ENCODE peak calls at places on chromosomes 5 and 9, in five cellular contexts. One of them, this sample, is unnamed.
A peak's percentile ranks its signal among the peaks of the same experiment; 100 is the strongest.

GRCh38 chr9:121156263-121156731 is 45.4 kb downstream of the RAB14 start:
- DNase-seq in tibial artery: no peak
- DNase-seq in PC-3: peak; percentile 65
- DNase-seq in body of pancreas: no peak
- DNase-seq in AG09319: peak; percentile 24
- DNase-seq in this sample: no peak

GRCh38 chr5:100595152-100595811 is 60.1 kb downstream of the FAM174A start:
- DNase-seq in PC-3: peak; percentile 87
- DNase-seq in AG09319: peak; percentile 77
- DNase-seq in tibial artery: peak; percentile 66
- DNase-seq in body of pancreas: peak; percentile 86
- DNase-seq in this sample: no peak

GRCh38 chr5:42235837-42236236 is 187.4 kb upstream of the GHR start:
- DNase-seq in tibial artery: no peak
- DNase-seq in body of pancreas: no peak
- DNase-seq in AG09319: no peak
- DNase-seq in PC-3: no peak
- DNase-seq in this sample: no peak

GRCh38 chr5:14581891-14582796 is 552 bp downstream of the OTULINL start:
- DNase-seq in PC-3: peak; percentile 75
- DNase-seq in AG09319: no peak
- DNase-seq in tibial artery: peak; percentile 75
- DNase-seq in body of pancreas: peak; percentile 74
- DNase-seq in this sample: no peak

GRCh38 chr5:17079562-17079961 is 137.9 kb upstream of the BASP1 start:
- DNase-seq in body of pancreas: no peak
- DNase-seq in PC-3: no peak
- DNase-seq in AG09319: no peak
- DNase-seq in tibial artery: no peak
- DNase-seq in this sample: no peak

GRCh38 chr5:168740055-168740820 is 161.1 kb upstream of the PANK3 start:
- DNase-seq in AG09319: no peak
- DNase-seq in PC-3: no peak
- DNase-seq in tibial artery: peak; percentile 73
- DNase-seq in body of pancreas: no peak
- DNase-seq in this sample: no peak

GRCh38 chr5:122200894-122201293 is 71.5 kb downstream of the ZNF474 start:
- DNase-seq in body of pancreas: no peak
- DNase-seq in AG09319: no peak
- DNase-seq in PC-3: no peak
- DNase-seq in tibial artery: no peak
- DNase-seq in this sample: no peak

GRCh38 chr5:13987843-13988464 is 43.5 kb upstream of the DNAH5 start:
- DNase-seq in body of pancreas: peak; percentile 44
- DNase-seq in AG09319: peak; percentile 46
- DNase-seq in PC-3: peak; percentile 95
- DNase-seq in tibial artery: no peak
- DNase-seq in this sample: no peak

GRCh38 chr5:121962943-121963342 is 1.2 kb downstream of the SRFBP1 start:
- DNase-seq in tibial artery: no peak
- DNase-seq in body of pancreas: no peak
- DNase-seq in PC-3: no peak
- DNase-seq in AG09319: no peak
- DNase-seq in this sample: no peak

GRCh38 chr9:29349050-29349449 is 1775.8 kb upstream of the C9orf72 start:
- DNase-seq in PC-3: peak; percentile 62
- DNase-seq in body of pancreas: no peak
- DNase-seq in AG09319: no peak
- DNase-seq in tibial artery: no peak
- DNase-seq in this sample: no peak

GRCh38 chr5:108557686-108558085 is 175.8 kb upstream of the FBXL17 start:
- DNase-seq in body of pancreas: no peak
- DNase-seq in PC-3: no peak
- DNase-seq in tibial artery: no peak
- DNase-seq in AG09319: no peak
- DNase-seq in this sample: no peak

GRCh38 chr5:34841816-34842215 is 2.9 kb downstream of the TTC23L start:
- DNase-seq in body of pancreas: no peak
- DNase-seq in AG09319: no peak
- DNase-seq in tibial artery: no peak
- DNase-seq in PC-3: no peak
- DNase-seq in this sample: no peak

GRCh38 chr5:146877178-146877681 is 1.3 kb downstream of the PPP2R2B start:
- DNase-seq in tibial artery: no peak
- DNase-seq in PC-3: no peak
- DNase-seq in body of pancreas: peak; percentile 13
- DNase-seq in AG09319: no peak
- DNase-seq in this sample: no peak

GRCh38 chr9:122394265-122395242 is 23.7 kb downstream of the PTGS1 start:
- DNase-seq in tibial artery: no peak
- DNase-seq in AG09319: peak; percentile 86
- DNase-seq in body of pancreas: no peak
- DNase-seq in PC-3: peak; percentile 18
- DNase-seq in this sample: peak; percentile 44

GRCh38 chr9:135474915-135475314 is 4.7 kb upstream of the PPP1R26 start:
- DNase-seq in AG09319: no peak
- DNase-seq in PC-3: no peak
- DNase-seq in tibial artery: no peak
- DNase-seq in body of pancreas: no peak
- DNase-seq in this sample: no peak

GRCh38 chr9:86977205-86977835 is 30.0 kb upstream of the GAS1 start:
- DNase-seq in AG09319: no peak
- DNase-seq in tibial artery: no peak
- DNase-seq in PC-3: no peak
- DNase-seq in body of pancreas: no peak
- DNase-seq in this sample: no peak

GRCh38 chr5:41485533-41485932 is 24.9 kb downstream of the PLCXD3 start:
- DNase-seq in AG09319: no peak
- DNase-seq in body of pancreas: no peak
- DNase-seq in PC-3: no peak
- DNase-seq in tibial artery: no peak
- DNase-seq in this sample: no peak

GRCh38 chr9:93582115-93582514 is 5.7 kb downstream of the PHF2 start:
- DNase-seq in tibial artery: peak; percentile 56
- DNase-seq in AG09319: no peak
- DNase-seq in PC-3: no peak
- DNase-seq in body of pancreas: peak; percentile 88
- DNase-seq in this sample: no peak

GRCh38 chr5:1942158-1942557 is 59.4 kb upstream of the IRX4 start:
- DNase-seq in AG09319: no peak
- DNase-seq in tibial artery: no peak
- DNase-seq in body of pancreas: no peak
- DNase-seq in PC-3: no peak
- DNase-seq in this sample: no peak

GRCh38 chr5:123448017-123448617 is 24.9 kb upstream of the CEP120 start:
- DNase-seq in body of pancreas: no peak
- DNase-seq in PC-3: no peak
- DNase-seq in AG09319: no peak
- DNase-seq in tibial artery: no peak
- DNase-seq in this sample: no peak

GRCh38 chr5:41908374-41909079 is 4.4 kb downstream of the RIMOC1 start:
- DNase-seq in body of pancreas: no peak
- DNase-seq in tibial artery: no peak
- DNase-seq in PC-3: no peak
- DNase-seq in AG09319: no peak
- DNase-seq in this sample: no peak

GRCh38 chr9:90881648-90882047 is 80.0 kb downstream of the SYK start:
- DNase-seq in AG09319: no peak
- DNase-seq in tibial artery: no peak
- DNase-seq in body of pancreas: no peak
- DNase-seq in PC-3: no peak
- DNase-seq in this sample: no peak

GRCh38 chr5:137395011-137395755 is 103.9 kb downstream of the SPOCK1 start:
- DNase-seq in PC-3: peak; percentile 65
- DNase-seq in tibial artery: no peak
- DNase-seq in body of pancreas: no peak
- DNase-seq in AG09319: no peak
- DNase-seq in this sample: no peak

GRCh38 chr9:134597041-134597913 is 44.3 kb upstream of the COL5A1 start:
- DNase-seq in tibial artery: peak; percentile 56
- DNase-seq in PC-3: peak; percentile 31
- DNase-seq in AG09319: no peak
- DNase-seq in body of pancreas: no peak
- DNase-seq in this sample: no peak

GRCh38 chr9:106785200-106785599 is 77.8 kb upstream of the ZNF462 start:
- DNase-seq in PC-3: no peak
- DNase-seq in AG09319: no peak
- DNase-seq in tibial artery: no peak
- DNase-seq in body of pancreas: no peak
- DNase-seq in this sample: no peak

GRCh38 chr9:29822458-29822857 is 2249.2 kb upstream of the C9orf72 start:
- DNase-seq in AG09319: no peak
- DNase-seq in body of pancreas: no peak
- DNase-seq in PC-3: no peak
- DNase-seq in tibial artery: no peak
- DNase-seq in this sample: no peak

GRCh38 chr9:89640391-89640790 is 35.6 kb downstream of the GADD45G start:
- DNase-seq in tibial artery: no peak
- DNase-seq in PC-3: no peak
- DNase-seq in body of pancreas: no peak
- DNase-seq in AG09319: no peak
- DNase-seq in this sample: peak; percentile 67

GRCh38 chr5:78627175-78627574 is 21.4 kb downstream of the LHFPL2 start:
- DNase-seq in PC-3: peak; percentile 14
- DNase-seq in AG09319: no peak
- DNase-seq in tibial artery: no peak
- DNase-seq in body of pancreas: no peak
- DNase-seq in this sample: no peak

GRCh38 chr9:101727621-101728524 is 10.6 kb downstream of the GRIN3A start:
- DNase-seq in PC-3: peak; percentile 34
- DNase-seq in body of pancreas: peak; percentile 19
- DNase-seq in tibial artery: no peak
- DNase-seq in AG09319: no peak
- DNase-seq in this sample: no peak

GRCh38 chr5:138876811-138877210 is 1.7 kb upstream of the LRRTM2 start:
- DNase-seq in body of pancreas: no peak
- DNase-seq in PC-3: no peak
- DNase-seq in AG09319: no peak
- DNase-seq in tibial artery: no peak
- DNase-seq in this sample: no peak

GRCh38 chr9:94805585-94805984 is 79.1 kb downstream of the AOPEP start:
- DNase-seq in body of pancreas: no peak
- DNase-seq in tibial artery: no peak
- DNase-seq in AG09319: peak; percentile 92
- DNase-seq in PC-3: peak; percentile 89
- DNase-seq in this sample: no peak

GRCh38 chr5:125654392-125654791 is 768.8 kb upstream of the GRAMD2B start:
- DNase-seq in tibial artery: no peak
- DNase-seq in PC-3: no peak
- DNase-seq in AG09319: no peak
- DNase-seq in body of pancreas: no peak
- DNase-seq in this sample: no peak

GRCh38 chr9:93682155-93682968 is 106.0 kb downstream of the PHF2 start:
- DNase-seq in PC-3: peak; percentile 60
- DNase-seq in AG09319: peak; percentile 22
- DNase-seq in tibial artery: peak; percentile 74
- DNase-seq in body of pancreas: peak; percentile 59
- DNase-seq in this sample: no peak

GRCh38 chr5:76332102-76332501 is 71.0 kb upstream of the IQGAP2 start:
- DNase-seq in AG09319: no peak
- DNase-seq in body of pancreas: no peak
- DNase-seq in tibial artery: no peak
- DNase-seq in PC-3: no peak
- DNase-seq in this sample: no peak

GRCh38 chr5:156838966-156839365 is 11.1 kb upstream of the PPP1R2B start:
- DNase-seq in PC-3: no peak
- DNase-seq in body of pancreas: no peak
- DNase-seq in tibial artery: no peak
- DNase-seq in AG09319: no peak
- DNase-seq in this sample: no peak

GRCh38 chr5:151382576-151382975 is 35.2 kb upstream of the SLC36A2 start:
- DNase-seq in PC-3: peak; percentile 67
- DNase-seq in tibial artery: no peak
- DNase-seq in AG09319: no peak
- DNase-seq in body of pancreas: no peak
- DNase-seq in this sample: no peak

GRCh38 chr5:56910123-56910951 is 941 bp downstream of the SETD9 start:
- DNase-seq in PC-3: no peak
- DNase-seq in tibial artery: no peak
- DNase-seq in AG09319: no peak
- DNase-seq in body of pancreas: no peak
- DNase-seq in this sample: no peak

GRCh38 chr9:94911986-94912635 is 185.6 kb downstream of the AOPEP start:
- DNase-seq in AG09319: no peak
- DNase-seq in PC-3: no peak
- DNase-seq in tibial artery: no peak
- DNase-seq in body of pancreas: no peak
- DNase-seq in this sample: no peak

GRCh38 chr5:53335115-53335514 is 145.3 kb upstream of the FST start:
- DNase-seq in AG09319: no peak
- DNase-seq in PC-3: peak; percentile 48
- DNase-seq in body of pancreas: no peak
- DNase-seq in tibial artery: no peak
- DNase-seq in this sample: no peak
- TF ChIP-seq CTCF in AG09319: peak; percentile 18
- TF ChIP-seq CTCF in PC-3: peak; percentile 47
- TF ChIP-seq CTCF in body of pancreas: no peak
- TF ChIP-seq CTCF in tibial artery: no peak
- TF ChIP-seq CTCF in this sample: peak; percentile 61

GRCh38 chr5:172370648-172371248 is 83.6 kb downstream of the SH3PXD2B start:
- DNase-seq in tibial artery: no peak
- DNase-seq in PC-3: peak; percentile 85
- DNase-seq in AG09319: peak; percentile 12
- DNase-seq in body of pancreas: peak; percentile 40
- DNase-seq in this sample: no peak
- TF ChIP-seq CTCF in tibial artery: peak; percentile 56
- TF ChIP-seq CTCF in PC-3: peak; percentile 90
- TF ChIP-seq CTCF in AG09319: peak; percentile 59
- TF ChIP-seq CTCF in body of pancreas: peak; percentile 47
- TF ChIP-seq CTCF in this sample: peak; percentile 77

DNA sequence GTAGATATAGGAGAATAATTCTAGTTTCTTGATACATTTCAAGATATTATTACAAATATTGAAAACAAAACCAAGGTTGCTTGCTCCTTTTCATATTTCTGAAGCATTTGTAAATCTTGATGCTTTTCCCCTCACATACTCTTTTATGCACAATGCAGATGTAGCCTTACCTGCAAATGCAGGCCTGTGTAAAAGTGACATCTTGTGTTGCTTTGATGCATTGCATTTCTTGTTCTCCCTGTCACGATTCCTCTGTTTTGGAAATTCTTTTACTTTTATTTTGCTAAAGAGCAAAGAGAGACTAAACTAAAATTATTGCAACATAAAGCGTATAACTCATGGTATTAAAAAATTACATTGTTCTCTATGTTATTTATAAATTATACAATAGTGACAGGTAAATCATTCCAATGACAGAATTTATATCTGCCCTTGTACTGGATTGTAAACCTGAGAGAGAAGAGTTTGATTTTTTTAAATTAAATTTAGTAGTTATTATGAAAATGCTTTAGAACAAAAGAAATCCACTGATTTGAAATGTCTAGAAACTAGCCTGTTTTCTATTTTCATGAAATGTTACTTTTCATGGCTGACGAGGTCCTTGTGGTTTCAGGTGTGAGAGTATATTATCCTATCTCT is 970.0 kb downstream of the MAT2B start:
- DNase-seq in body of pancreas: no peak
- DNase-seq in AG09319: no peak
- DNase-seq in tibial artery: no peak
- DNase-seq in PC-3: peak; percentile 31
- DNase-seq in this sample: no peak
- TF ChIP-seq CTCF in body of pancreas: peak; percentile 51
- TF ChIP-seq CTCF in AG09319: peak; percentile 13
- TF ChIP-seq CTCF in tibial artery: no peak
- TF ChIP-seq CTCF in PC-3: peak; percentile 69
- TF ChIP-seq CTCF in this sample: peak; percentile 89

GRCh38 chr9:132768932-132769894 is 98.9 kb downstream of the GTF3C4 start:
- DNase-seq in body of pancreas: peak; percentile 63
- DNase-seq in tibial artery: peak; percentile 74
- DNase-seq in AG09319: no peak
- DNase-seq in PC-3: peak; percentile 41
- DNase-seq in this sample: peak; percentile 25
- TF ChIP-seq CTCF in body of pancreas: peak; percentile 52
- TF ChIP-seq CTCF in tibial artery: peak; percentile 50
- TF ChIP-seq CTCF in AG09319: peak; percentile 41
- TF ChIP-seq CTCF in PC-3: peak; percentile 40
- TF ChIP-seq CTCF in this sample: peak; percentile 68

This sample was measured in chondrocyte.